ENCODE peak calls at places on chromosomes 12 and 14, in nine cellular contexts. X, B, Q, F, H, P, S, I and K are unnamed samples.

GRCh38 chr12:72974954-72975555 is 702.9 kb downstream of the TRHDE start:
- DNase-seq in X (no peak), B (no peak), Q (no peak), F (no peak), H (no peak), P (no peak), S (no peak), I (no peak), K (no peak)

GRCh38 chr14:36271939-36272907 is 48.2 kb downstream of the MBIP start:
- DNase-seq in X (peak), B (peak), Q (no peak), F (peak), H (no peak), P (no peak), S (peak), I (no peak), K (no peak)

GRCh38 chr12:48126953-48127630 is 7.9 kb downstream of the PFKM start:
- DNase-seq in X (no peak), B (no peak), Q (no peak), F (no peak), H (no peak), P (no peak), S (no peak), I (no peak), K (peak)

GRCh38 chr14:65080954-65081747 is 21.2 kb downstream of the MAX start:
- DNase-seq in X (no peak), B (no peak), Q (no peak), F (no peak), H (no peak), P (no peak), S (no peak), I (no peak), K (no peak)

GRCh38 chr12:104570174-104570907 is 113.6 kb downstream of the CHST11 start:
- DNase-seq in X (no peak), B (no peak), Q (no peak), F (no peak), H (no peak), P (no peak), S (no peak), I (peak), K (peak)

GRCh38 chr14:67167420-67168109 is 21.7 kb upstream of the GARIN2 start:
- DNase-seq in X (peak), B (no peak), Q (no peak), F (no peak), H (no peak), P (no peak), S (no peak), I (no peak), K (no peak)

GRCh38 chr12:22631863-22632463 is 7.0 kb downstream of the ETNK1 start:
- DNase-seq in X (peak), B (no peak), Q (no peak), F (no peak), H (no peak), P (peak), S (no peak), I (peak), K (peak)

GRCh38 chr14:68977137-68977740 is 1.9 kb downstream of the ACTN1 start:
- DNase-seq in X (no peak), B (no peak), Q (no peak), F (no peak), H (no peak), P (no peak), S (no peak), I (no peak), K (no peak)

GRCh38 chr12:69925291-69925690 is 100.3 kb downstream of the MYRFL start:
- DNase-seq in X (no peak), B (no peak), Q (no peak), F (no peak), H (no peak), P (no peak), S (no peak), I (no peak), K (no peak)

GRCh38 chr12:65494537-65494936 is 216.1 kb downstream of the MSRB3 start:
- DNase-seq in X (no peak), B (no peak), Q (no peak), F (no peak), H (no peak), P (no peak), S (no peak), I (no peak), K (no peak)

GRCh38 chr14:64178814-64179213 is 115.4 kb downstream of the ESR2 start:
- DNase-seq in X (no peak), B (no peak), Q (no peak), F (no peak), H (no peak), P (no peak), S (no peak), I (no peak), K (no peak)

GRCh38 chr12:106767954-106768501 is 6.5 kb upstream of the RIC8B start:
- DNase-seq in X (no peak), B (no peak), Q (peak), F (no peak), H (no peak), P (no peak), S (peak), I (no peak), K (no peak)